ENCODE peak calls at places on chromosomes 4 and X, in four cellular contexts. Y is HepG2, P is K562, U is H1. A is an unnamed sample.

GRCh38 chrX:5870238-5870637 is 358.4 kb downstream of the NLGN4X start:
- DNase-seq in Y (no peak), P (no peak), U (no peak), A (no peak)

GRCh38 chrX:128807367-128807766 is 715.9 kb downstream of the SMARCA1 start:
- DNase-seq in U (no peak), P (no peak), Y (no peak), A (no peak)

GRCh38 chr4:102335616-102336015 is 9.7 kb downstream of the SLC39A8 start:
- DNase-seq in Y (no peak), P (no peak), U (no peak), A (no peak)

GRCh38 chrX:102546818-102547493 is 30.4 kb upstream of the TMSB15A start:
- DNase-seq in U (peak), Y (no peak), P (no peak), A (no peak)

GRCh38 chr4:689498-690122 is 659 bp upstream of the SLC49A3 start:
- DNase-seq in U (no peak), Y (no peak), P (no peak), A (no peak)

GRCh38 chrX:1592863-1593201 is 1.4 kb downstream of the AKAP17A start:
- DNase-seq in U (no peak), P (no peak), Y (no peak), A (no peak)

GRCh38 chr4:52234539-52235174 is 183.6 kb downstream of the SPATA18 start:
- DNase-seq in P (no peak), Y (peak), U (no peak), A (no peak)

GRCh38 chr4:104643805-104644204 is 149.1 kb upstream of the CXXC4 start:
- DNase-seq in Y (no peak), P (no peak), U (no peak), A (no peak)

GRCh38 chr4:44927361-44928061 is 201.2 kb upstream of the GNPDA2 start:
- DNase-seq in Y (peak), P (peak), U (no peak), A (no peak)

GRCh38 chr4:37729649-37730004 is 43.5 kb upstream of the RELL1 start:
- DNase-seq in Y (no peak), P (no peak), U (no peak), A (no peak)

GRCh38 chr4:37727635-37728034 is 41.5 kb upstream of the RELL1 start:
- DNase-seq in P (no peak), Y (no peak), U (no peak), A (no peak)

GRCh38 chr4:37726666-37727065 is 40.5 kb upstream of the RELL1 start:
- DNase-seq in Y (no peak), U (no peak), P (no peak), A (no peak)

GRCh38 chr4:37725718-37726117 is 39.5 kb upstream of the RELL1 start:
- DNase-seq in U (no peak), P (no peak), Y (no peak), A (peak)

GRCh38 chr4:37728064-37728463 is 41.9 kb upstream of the RELL1 start:
- DNase-seq in U (no peak), P (no peak), Y (peak), A (no peak)
- TF ChIP-seq CREB1 in U (no peak), P (no peak), Y (no peak), A (no peak)

GRCh38 chr4:37873383-37873782 is 17.5 kb upstream of the TBC1D1 start:
- DNase-seq in U (no peak), Y (peak), P (no peak), A (no peak)
- TF ChIP-seq EP300 in U (no peak), Y (no peak), P (no peak), A (no peak)

GRCh38 chr4:139333046-139333445 is 30.8 kb upstream of the NDUFC1 start:
- DNase-seq in Y (no peak), P (no peak), U (no peak), A (no peak)
- TF ChIP-seq CTCF in Y (no peak), P (no peak), U (no peak), A (no peak)

DNA sequence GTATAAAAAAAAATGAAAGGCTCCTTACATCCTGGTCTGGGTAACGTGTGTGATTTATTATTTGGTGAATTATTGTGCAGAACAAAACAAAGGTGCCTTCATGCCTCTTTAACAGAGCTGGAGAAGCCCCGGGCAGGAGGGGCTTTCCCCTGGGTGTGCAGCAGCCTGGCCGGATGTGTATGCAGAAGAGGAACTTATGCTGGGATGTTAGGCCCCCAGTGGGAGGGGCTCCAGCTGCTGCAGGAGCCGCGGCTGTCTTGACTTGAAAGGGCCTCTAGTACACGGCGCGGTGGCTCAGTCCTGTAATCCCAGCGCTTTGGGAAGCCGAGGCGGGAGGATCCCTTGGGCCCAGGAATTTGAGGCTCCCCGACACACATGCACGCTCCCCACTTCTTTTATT is 16.0 kb downstream of the CCNQ start:
- DNase-seq in U (no peak), Y (peak), P (peak), A (peak)
- TF ChIP-seq CREB1 in U (no peak), Y (no peak), P (no peak), A (no peak)

DNA sequence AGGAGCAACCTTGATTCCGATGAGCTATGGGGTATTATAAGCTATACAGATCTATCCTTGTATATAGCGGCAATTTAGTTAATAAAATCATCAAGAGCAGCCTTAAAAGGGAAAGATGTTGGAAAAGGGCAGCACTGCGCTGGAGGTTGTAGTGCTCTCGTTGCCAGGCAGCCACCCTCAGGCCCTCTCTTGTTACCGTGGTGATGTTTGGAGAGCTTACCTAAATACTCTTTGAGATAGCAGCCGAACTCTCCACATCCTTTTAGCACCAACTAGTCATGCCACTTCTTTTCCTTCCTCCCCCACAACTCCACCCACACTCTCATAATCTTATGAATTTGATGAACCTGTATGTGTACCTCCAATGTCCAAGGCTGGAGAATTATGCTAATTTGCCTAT is 3.8 kb upstream of the RADX start:
- DNase-seq in P (no peak), Y (no peak), U (no peak), A (no peak)
- TF ChIP-seq EP300 in P (no peak), Y (no peak), U (no peak), A (no peak)